ENCODE peak calls at places on chromosomes 13 and 19, in four cellular contexts. One of them, this sample, is unnamed.
A peak's percentile ranks its signal among the peaks of the same experiment; 100 is the strongest.

GRCh38 chr19:23822735-23823134 is 64.0 kb upstream of the ZNF681 start:
- DNase-seq in right atrium auricular region: no peak
- DNase-seq in breast epithelium: peak; percentile 26
- DNase-seq in body of pancreas: no peak
- DNase-seq in this sample: no peak

GRCh38 chr13:95246292-95247082 is 54.8 kb downstream of the ABCC4 start:
- DNase-seq in body of pancreas: no peak
- DNase-seq in right atrium auricular region: no peak
- DNase-seq in breast epithelium: no peak
- DNase-seq in this sample: no peak

GRCh38 chr19:53873451-53874383 is 6.0 kb downstream of the MYADM start:
- DNase-seq in right atrium auricular region: no peak
- DNase-seq in body of pancreas: no peak
- DNase-seq in breast epithelium: no peak
- DNase-seq in this sample: no peak

GRCh38 chr19:50203281-50204080 is at the start of gene MYH14:
- DNase-seq in breast epithelium: peak; percentile 95
- DNase-seq in body of pancreas: peak; percentile 98
- DNase-seq in right atrium auricular region: peak; percentile 77
- DNase-seq in this sample: no peak

GRCh38 chr13:84607614-84608013 is 725.3 kb upstream of the SLITRK1 start:
- DNase-seq in right atrium auricular region: no peak
- DNase-seq in body of pancreas: no peak
- DNase-seq in breast epithelium: no peak
- DNase-seq in this sample: no peak

GRCh38 chr13:23381877-23382276 is 51.6 kb downstream of the SACS start:
- DNase-seq in breast epithelium: no peak
- DNase-seq in right atrium auricular region: no peak
- DNase-seq in body of pancreas: no peak
- DNase-seq in this sample: no peak

GRCh38 chr13:41751734-41752445 is 209.0 kb downstream of the VWA8 start:
- DNase-seq in body of pancreas: no peak
- DNase-seq in breast epithelium: no peak
- DNase-seq in right atrium auricular region: no peak
- DNase-seq in this sample: no peak

GRCh38 chr19:45470147-45471081 is 2.6 kb downstream of the FOSB start:
- DNase-seq in right atrium auricular region: no peak
- DNase-seq in body of pancreas: peak; percentile 35
- DNase-seq in breast epithelium: peak; percentile 67
- DNase-seq in this sample: no peak

GRCh38 chr13:25291691-25292090 is 4.4 kb upstream of the MTMR6 start:
- DNase-seq in body of pancreas: no peak
- DNase-seq in right atrium auricular region: no peak
- DNase-seq in breast epithelium: no peak
- DNase-seq in this sample: no peak

GRCh38 chr19:39196860-39197562 is at the start of gene NCCRP1:
- DNase-seq in breast epithelium: no peak
- DNase-seq in right atrium auricular region: no peak
- DNase-seq in body of pancreas: peak; percentile 48
- DNase-seq in this sample: no peak

GRCh38 chr13:47334173-47334572 is 437.3 kb upstream of the HTR2A start:
- DNase-seq in right atrium auricular region: no peak
- DNase-seq in breast epithelium: no peak
- DNase-seq in body of pancreas: peak; percentile 10
- DNase-seq in this sample: no peak

GRCh38 chr13:32255744-32256120 is 59.4 kb downstream of the ZAR1L start:
- DNase-seq in breast epithelium: no peak
- DNase-seq in body of pancreas: no peak
- DNase-seq in right atrium auricular region: no peak
- DNase-seq in this sample: no peak

GRCh38 chr13:96782186-96782585 is 212.1 kb downstream of the OXGR1 start:
- DNase-seq in body of pancreas: no peak
- DNase-seq in breast epithelium: no peak
- DNase-seq in right atrium auricular region: no peak
- DNase-seq in this sample: no peak

GRCh38 chr19:10290876-10291553 is 1.3 kb downstream of the ICAM5 start:
- DNase-seq in breast epithelium: peak; percentile 51
- DNase-seq in right atrium auricular region: no peak
- DNase-seq in body of pancreas: peak; percentile 47
- DNase-seq in this sample: peak; percentile 85

GRCh38 chr13:108214511-108215383 is 589 bp downstream of the LIG4 start:
- DNase-seq in right atrium auricular region: no peak
- DNase-seq in body of pancreas: peak; percentile 25
- DNase-seq in breast epithelium: no peak
- DNase-seq in this sample: peak; percentile 36

GRCh38 chr19:9075064-9075964 is 11.5 kb upstream of the OR1M1 start:
- DNase-seq in right atrium auricular region: peak; percentile 73
- DNase-seq in body of pancreas: peak; percentile 76
- DNase-seq in breast epithelium: peak; percentile 69
- DNase-seq in this sample: peak; percentile 66

GRCh38 chr19:50546527-50547221 is 21.6 kb downstream of the LRRC4B start:
- DNase-seq in body of pancreas: no peak
- DNase-seq in breast epithelium: no peak
- DNase-seq in right atrium auricular region: no peak
- DNase-seq in this sample: no peak

GRCh38 chr13:106151056-106151699 is 384.3 kb downstream of the EFNB2 start:
- DNase-seq in body of pancreas: no peak
- DNase-seq in right atrium auricular region: no peak
- DNase-seq in breast epithelium: peak; percentile 48
- DNase-seq in this sample: no peak

GRCh38 chr19:1811472-1811894 is 593 bp downstream of the ATP8B3 start:
- DNase-seq in body of pancreas: peak; percentile 78
- DNase-seq in right atrium auricular region: peak; percentile 86
- DNase-seq in breast epithelium: peak; percentile 80
- DNase-seq in this sample: peak; percentile 92

GRCh38 chr13:83197316-83197715 is 685.0 kb downstream of the SLITRK1 start:
- DNase-seq in body of pancreas: no peak
- DNase-seq in breast epithelium: no peak
- DNase-seq in right atrium auricular region: no peak
- DNase-seq in this sample: no peak

GRCh38 chr13:20350819-20351218 is 118.7 kb upstream of the GJB6 start:
- DNase-seq in body of pancreas: peak; percentile 16
- DNase-seq in breast epithelium: no peak
- DNase-seq in right atrium auricular region: no peak
- DNase-seq in this sample: no peak

GRCh38 chr13:76023644-76024043 is 387.5 kb downstream of the LMO7 start:
- DNase-seq in breast epithelium: no peak
- DNase-seq in right atrium auricular region: no peak
- DNase-seq in body of pancreas: no peak
- DNase-seq in this sample: no peak

GRCh38 chr19:751501-752341 is 809 bp downstream of the MISP start:
- DNase-seq in breast epithelium: no peak
- DNase-seq in right atrium auricular region: peak; percentile 64
- DNase-seq in body of pancreas: no peak
- DNase-seq in this sample: no peak

GRCh38 chr13:106523566-106523965 is 11.9 kb downstream of the EFNB2 start:
- DNase-seq in right atrium auricular region: no peak
- DNase-seq in breast epithelium: no peak
- DNase-seq in body of pancreas: no peak
- DNase-seq in this sample: no peak

GRCh38 chr13:99067160-99067985 is 89.5 kb upstream of the DOCK9 start:
- DNase-seq in right atrium auricular region: no peak
- DNase-seq in breast epithelium: no peak
- DNase-seq in body of pancreas: no peak
- DNase-seq in this sample: no peak

GRCh38 chr19:15488489-15489226 is 9.4 kb upstream of the PGLYRP2 start:
- DNase-seq in breast epithelium: no peak
- DNase-seq in right atrium auricular region: no peak
- DNase-seq in body of pancreas: no peak
- DNase-seq in this sample: no peak

GRCh38 chr19:33325920-33326319 is 23.6 kb upstream of the CEBPA start:
- DNase-seq in breast epithelium: no peak
- DNase-seq in body of pancreas: no peak
- DNase-seq in right atrium auricular region: peak; percentile 65
- DNase-seq in this sample: no peak

GRCh38 chr13:73142091-73142490 is 83.3 kb downstream of the KLF5 start:
- DNase-seq in right atrium auricular region: no peak
- DNase-seq in breast epithelium: no peak
- DNase-seq in body of pancreas: peak; percentile 24
- DNase-seq in this sample: no peak

GRCh38 chr19:3658004-3658822 is 31.6 kb upstream of the CACTIN start:
- DNase-seq in right atrium auricular region: no peak
- DNase-seq in breast epithelium: no peak
- DNase-seq in body of pancreas: peak; percentile 93
- DNase-seq in this sample: no peak

GRCh38 chr13:82467626-82468025 is 1414.6 kb downstream of the SLITRK1 start:
- DNase-seq in right atrium auricular region: no peak
- DNase-seq in breast epithelium: no peak
- DNase-seq in body of pancreas: no peak
- DNase-seq in this sample: no peak

GRCh38 chr19:16340654-16341053 is 16.0 kb downstream of the KLF2 start:
- DNase-seq in breast epithelium: no peak
- DNase-seq in body of pancreas: no peak
- DNase-seq in right atrium auricular region: no peak
- DNase-seq in this sample: no peak

GRCh38 chr13:50457430-50458393 is 385.8 kb downstream of the DLEU7 start:
- DNase-seq in breast epithelium: no peak
- DNase-seq in body of pancreas: no peak
- DNase-seq in right atrium auricular region: no peak
- DNase-seq in this sample: no peak

GRCh38 chr13:66577358-66577757 is 652.8 kb downstream of the PCDH9 start:
- DNase-seq in right atrium auricular region: no peak
- DNase-seq in body of pancreas: no peak
- DNase-seq in breast epithelium: no peak
- DNase-seq in this sample: no peak

GRCh38 chr13:93004919-93005318 is 221.7 kb upstream of the GPC6 start:
- DNase-seq in body of pancreas: no peak
- DNase-seq in breast epithelium: no peak
- DNase-seq in right atrium auricular region: no peak
- DNase-seq in this sample: no peak
- TF ChIP-seq CTCF in body of pancreas: no peak
- TF ChIP-seq CTCF in breast epithelium: no peak
- TF ChIP-seq CTCF in right atrium auricular region: no peak
- TF ChIP-seq CTCF in this sample: no peak

DNA sequence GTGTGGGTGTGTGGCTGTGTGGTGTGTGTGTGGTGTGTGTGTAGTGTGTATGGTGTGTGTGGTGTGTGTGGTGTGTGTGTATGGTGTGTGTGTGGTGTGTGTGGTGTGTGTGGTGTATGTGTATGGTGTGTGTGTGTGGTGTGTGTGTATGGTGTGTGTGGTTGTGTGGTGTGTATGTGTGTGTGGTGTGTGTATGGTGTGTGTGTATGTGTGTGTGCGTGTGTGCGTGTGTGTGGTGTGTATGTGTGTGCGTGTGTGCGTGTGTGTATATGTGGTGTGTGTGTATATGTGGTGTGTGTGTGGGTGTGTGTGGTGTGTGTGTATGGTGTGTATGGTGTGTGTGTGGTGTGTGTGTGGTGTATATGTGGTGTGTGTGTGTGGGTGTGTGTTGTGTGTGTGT is 8.1 kb downstream of the SHISA7 start:
- DNase-seq in body of pancreas: no peak
- DNase-seq in breast epithelium: no peak
- DNase-seq in right atrium auricular region: no peak
- DNase-seq in this sample: no peak
- H3K27me3 ChIP-seq in body of pancreas: peaks cover 17% of the 10 kb centered on the region
- H3K27me3 ChIP-seq in breast epithelium: peaks cover 81% of the 10 kb centered on the region
- H3K27me3 ChIP-seq in right atrium auricular region: peaks cover 23% of the 10 kb centered on the region
- H3K27me3 ChIP-seq in this sample: peaks cover 22% of the 10 kb centered on the region

GRCh38 chr13:91141619-91142061 is 205.8 kb upstream of the MIR17HG start:
- DNase-seq in body of pancreas: no peak
- DNase-seq in breast epithelium: no peak
- DNase-seq in right atrium auricular region: no peak
- DNase-seq in this sample: no peak
- H3K27ac ChIP-seq in body of pancreas: no peak overlapping the region
- H3K27ac ChIP-seq in breast epithelium: no peak overlapping the region
- H3K27ac ChIP-seq in right atrium auricular region: no peak overlapping the region
- H3K27ac ChIP-seq in this sample: no peak overlapping the region

GRCh38 chr19:12788682-12789097 is 2.6 kb upstream of the JUNB start:
- DNase-seq in body of pancreas: peak; percentile 89
- DNase-seq in breast epithelium: peak; percentile 72
- DNase-seq in right atrium auricular region: peak; percentile 88
- DNase-seq in this sample: peak; percentile 69
- TF ChIP-seq CTCF in body of pancreas: no peak
- TF ChIP-seq CTCF in breast epithelium: no peak
- TF ChIP-seq CTCF in right atrium auricular region: no peak
- TF ChIP-seq CTCF in this sample: no peak

DNA sequence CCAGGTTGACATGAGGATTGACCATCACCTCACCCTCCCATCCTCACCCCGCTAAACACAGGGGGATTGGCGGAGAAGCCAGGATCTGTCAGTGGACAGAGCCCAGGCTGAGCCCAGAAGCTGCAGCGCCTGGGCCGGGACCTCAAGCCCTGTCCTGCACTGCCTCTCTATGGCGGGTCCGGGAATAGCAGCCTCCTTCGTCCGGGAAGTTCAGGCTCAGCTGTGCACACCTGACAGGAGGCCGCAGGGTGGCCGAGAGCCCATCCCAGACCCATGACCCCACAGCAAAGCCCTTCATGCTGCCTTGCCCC is 67.8 kb downstream of the SPACA7 start:
- DNase-seq in body of pancreas: peak; percentile 80
- DNase-seq in right atrium auricular region: peak; percentile 57
- DNase-seq in breast epithelium: peak; percentile 17
- DNase-seq in this sample: no peak
- H3K27me3 ChIP-seq in body of pancreas: peaks cover 17% of the 10 kb centered on the region
- H3K27me3 ChIP-seq in right atrium auricular region: peaks cover 4% of the 10 kb centered on the region
- H3K27me3 ChIP-seq in breast epithelium: peaks cover 65% of the 10 kb centered on the region
- H3K27me3 ChIP-seq in this sample: peaks cover 6% of the 10 kb centered on the region